ENCODE peak calls at places on chromosomes 4 and X, in seven cellular contexts. Y is hypothalamus, X is AG20443, D is A549, T is SK-N-SH, Z is left ventricle myocardium superior, R is pons. K is an unnamed sample.

GRCh38 chr4:133131829-133132485 is 17.1 kb upstream of the PCDH10 start:
- DNase-seq in T (no peak), X (no peak), Y (no peak), D (no peak), Z (no peak), R (no peak), K (no peak)

GRCh38 chr4:158428242-158428641 is 93.4 kb upstream of the RXFP1 start:
- DNase-seq in Z (no peak), T (no peak), Y (no peak), R (no peak), D (no peak), X (peak), K (no peak)

GRCh38 chr4:156977435-156978160 is 6.0 kb upstream of the PDGFC start:
- DNase-seq in X (peak), Y (no peak), Z (no peak), T (no peak), R (no peak), D (no peak), K (no peak)

GRCh38 chrX:9899640-9900075 is 67.5 kb upstream of the CLDN34 start:
- DNase-seq in T (no peak), D (no peak), Z (no peak), X (peak), Y (peak), R (peak), K (peak)

GRCh38 chrX:18210470-18210869 is 10.2 kb downstream of the BEND2 start:
- DNase-seq in Y (no peak), X (no peak), Z (no peak), T (no peak), D (no peak), R (peak), K (peak)

GRCh38 chrX:13659057-13659456 is 6.1 kb downstream of the TCEANC start:
- DNase-seq in R (no peak), Y (no peak), T (no peak), D (peak), X (no peak), Z (no peak), K (no peak)

GRCh38 chr4:177480796-177481195 is 38.6 kb upstream of the AGA start:
- DNase-seq in R (no peak), Y (no peak), Z (no peak), T (no peak), X (no peak), D (no peak), K (no peak)

GRCh38 chrX:56792270-56793111 is 63.4 kb downstream of the NBDY start:
- DNase-seq in T (no peak), X (no peak), R (no peak), Y (no peak), D (no peak), Z (no peak), K (no peak)

GRCh38 chr4:23039813-23040212 is 347.1 kb downstream of the GBA3 start:
- DNase-seq in T (no peak), Z (no peak), R (no peak), Y (no peak), D (no peak), X (no peak), K (no peak)

GRCh38 chrX:18424482-18425198 is 768 bp upstream of the CDKL5 start:
- DNase-seq in R (peak), X (peak), Z (peak), Y (peak), T (peak), D (peak), K (peak)